ENCODE peak calls at places on chromosomes 11 and 22, in ten cellular contexts. C is neural progenitor cell, E is right lobe of liver, U is upper lobe of right lung, J is substantia nigra, B is keratinocyte, N is Karpas-422, X is thyroid gland, H is left ventricle myocardium inferior, Z is ovary. T is an unnamed sample.
A peak's percentile ranks its signal among the peaks of the same experiment; 100 is the strongest.

GRCh38 chr11:109371444-109372176 is 50.4 kb upstream of the C11orf87 start:
- DNase-seq in C (no peak), E (no peak), U (no peak), J (no peak), B (no peak), N (no peak), X (no peak), H (no peak), Z (no peak), T (no peak)

GRCh38 chr11:74686792-74687191 is 44.4 kb downstream of the CHRDL2 start:
- DNase-seq in C (no peak), E (no peak), U (peak; percentile 45), J (no peak), B (no peak), N (no peak), X (no peak), H (no peak), Z (no peak), T (no peak)

GRCh38 chr22:41948142-41948541 is 1.2 kb upstream of the CENPM start:
- DNase-seq in C (no peak), E (no peak), U (no peak), J (no peak), B (no peak), N (no peak), X (no peak), H (no peak), Z (no peak), T (no peak)

GRCh38 chr11:72924568-72925190 is 110.5 kb downstream of the ATG16L2 start:
- DNase-seq in C (no peak), E (no peak), U (no peak), J (no peak), B (no peak), N (peak; percentile 70), X (no peak), H (no peak), Z (no peak), T (no peak)

GRCh38 chr22:32533265-32534068 is 58.9 kb downstream of the FBXO7 start:
- DNase-seq in C (no peak), E (no peak), U (no peak), J (no peak), B (no peak), N (no peak), X (no peak), H (no peak), Z (no peak), T (no peak)

GRCh38 chr22:33477131-33478111 is 419.2 kb upstream of the SYN3 start:
- DNase-seq in C (no peak), E (no peak), U (no peak), J (no peak), B (no peak), N (no peak), X (no peak), H (no peak), Z (no peak), T (no peak)

GRCh38 chr11:118921929-118922744 is 3.6 kb downstream of the BCL9L start:
- DNase-seq in C (peak; percentile 85), E (peak; percentile 88), U (peak; percentile 91), J (peak; percentile 38), B (no peak), N (no peak), X (peak; percentile 90), H (peak; percentile 87), Z (peak; percentile 82), T (peak; percentile 61)

GRCh38 chr11:17828311-17828751 is 93.8 kb downstream of the KCNC1 start:
- DNase-seq in C (no peak), E (no peak), U (no peak), J (no peak), B (no peak), N (no peak), X (no peak), H (peak; percentile 60), Z (peak; percentile 46), T (no peak)

GRCh38 chr11:36069576-36070214 is 125.8 kb downstream of the LDLRAD3 start:
- DNase-seq in C (peak; percentile 74), E (no peak), U (no peak), J (no peak), B (peak; percentile 40), N (peak; percentile 82), X (no peak), H (no peak), Z (no peak), T (no peak)

GRCh38 chr11:93225642-93226041 is 27.9 kb upstream of the SLC36A4 start:
- DNase-seq in C (no peak), E (no peak), U (no peak), J (no peak), B (no peak), N (peak; percentile 82), X (no peak), H (no peak), Z (no peak), T (no peak)

GRCh38 chr22:35399114-35399677 is 744 bp upstream of the MCM5 start:
- DNase-seq in C (no peak), E (no peak), U (no peak), J (no peak), B (no peak), N (peak; percentile 68), X (no peak), H (no peak), Z (peak; percentile 51), T (no peak)

GRCh38 chr11:111173221-111173620 is 72.3 kb upstream of the POU2AF2 start:
- DNase-seq in C (no peak), E (no peak), U (no peak), J (no peak), B (no peak), N (no peak), X (no peak), H (no peak), Z (no peak), T (no peak)

GRCh38 chr11:48064306-48064705 is 83.9 kb downstream of the PTPRJ start:
- DNase-seq in C (no peak), E (no peak), U (no peak), J (no peak), B (no peak), N (no peak), X (no peak), H (no peak), Z (peak; percentile 29), T (no peak)

GRCh38 chr11:71499546-71499945 is 27.5 kb upstream of the KRTAP5-7 start:
- DNase-seq in C (no peak), E (peak; percentile 47), U (no peak), J (no peak), B (no peak), N (no peak), X (no peak), H (no peak), Z (no peak), T (no peak)
- H3K27ac ChIP-seq in C (no peak overlapping the region), E (no peak overlapping the region), U (no peak overlapping the region), J (no peak overlapping the region), B (no peak overlapping the region), N (no peak overlapping the region), X (no peak overlapping the region), H (no peak overlapping the region), Z (no peak overlapping the region), T (no peak overlapping the region)

GRCh38 chr22:46356496-46357185 is 21.1 kb downstream of the TRMU start:
- DNase-seq in C (no peak), E (no peak), U (peak; percentile 57), J (no peak), B (no peak), N (no peak), X (no peak), H (no peak), Z (no peak), T (no peak)
- H3K27ac ChIP-seq in C (no peak overlapping the region), E (no peak overlapping the region), U (no peak overlapping the region), J (no peak overlapping the region), B (no peak overlapping the region), N (no peak overlapping the region), X (no peak overlapping the region), H (no peak overlapping the region), Z (no peak overlapping the region), T (no peak overlapping the region)

GRCh38 chr22:22674473-22674872 is 30.1 kb downstream of the GGTLC2 start:
- DNase-seq in C (no peak), E (no peak), U (no peak), J (no peak), B (no peak), N (no peak), X (peak; percentile 63), H (no peak), Z (no peak), T (no peak)
- H3K27ac ChIP-seq in C (no peak overlapping the region), E (no peak overlapping the region), U (no peak overlapping the region), J (no peak overlapping the region), B (no peak overlapping the region), N (no peak overlapping the region), X (no peak overlapping the region), H (no peak overlapping the region), Z (no peak overlapping the region), T (no peak overlapping the region)

DNA sequence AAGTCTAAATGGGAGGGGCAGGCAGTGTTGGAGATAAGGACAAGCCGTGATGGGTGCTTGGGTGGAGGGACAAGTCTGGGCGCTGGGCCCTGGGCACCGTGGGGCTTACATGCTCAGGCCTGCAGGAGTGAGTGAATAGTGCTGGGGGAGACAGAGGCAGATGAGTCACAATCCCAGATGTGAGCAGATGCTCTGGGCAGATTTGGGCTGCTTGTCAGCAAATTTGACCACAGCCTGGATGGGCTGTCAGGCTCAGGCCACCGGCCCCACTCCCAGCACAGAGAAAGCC is 41.6 kb upstream of the ZBED5 start:
- DNase-seq in C (no peak), E (no peak), U (peak; percentile 70), J (no peak), B (peak; percentile 99), N (no peak), X (peak; percentile 12), H (peak; percentile 54), Z (peak; percentile 50), T (no peak)
- H3K27ac ChIP-seq in C (no peak overlapping the region), E (no peak overlapping the region), U (peak overlapping the region; percentile 90), J (no peak overlapping the region), B (peak overlapping the region; percentile 100), N (no peak overlapping the region), X (peak overlapping the region; percentile 95), H (peak overlapping the region; percentile 96), Z (peak overlapping the region; percentile 84), T (no peak overlapping the region)

DNA sequence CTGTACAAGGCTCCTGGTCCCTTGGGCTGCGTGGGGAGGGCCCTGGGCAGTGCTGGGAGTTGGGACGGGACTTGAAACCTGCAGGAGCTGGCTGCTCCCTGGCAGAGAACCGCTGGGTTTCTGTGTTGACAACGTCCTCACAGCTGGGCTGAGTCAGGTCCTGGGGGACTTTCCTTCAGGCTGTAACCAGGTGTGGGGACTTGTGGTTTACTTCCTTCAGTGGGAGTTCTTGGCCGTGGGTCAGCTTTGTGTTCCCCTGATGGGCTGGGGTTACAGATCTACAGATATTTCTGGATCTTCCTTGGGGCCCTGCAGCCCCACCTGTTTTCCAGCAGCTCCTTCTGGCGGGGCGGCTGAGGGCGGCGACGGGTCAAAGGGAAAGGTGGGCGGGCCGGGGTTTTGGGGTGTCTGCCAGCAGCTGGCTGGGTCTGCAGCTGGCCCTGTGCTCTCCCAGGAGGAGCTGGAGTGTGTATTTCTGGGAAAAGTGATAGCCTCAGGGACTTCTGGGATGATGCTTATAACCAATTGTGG is 18.9 kb downstream of the ST14 start:
- DNase-seq in C (no peak), E (no peak), U (no peak), J (no peak), B (no peak), N (no peak), X (peak; percentile 63), H (peak; percentile 38), Z (no peak), T (no peak)
- H3K27ac ChIP-seq in C (no peak overlapping the region), E (no peak overlapping the region), U (no peak overlapping the region), J (no peak overlapping the region), B (peak overlapping the region; percentile 78), N (no peak overlapping the region), X (peak overlapping the region; percentile 90), H (peak overlapping the region; percentile 89), Z (no peak overlapping the region), T (no peak overlapping the region)

GRCh38 chr11:125449586-125449985 is 46.5 kb downstream of the FEZ1 start:
- DNase-seq in C (no peak), E (no peak), U (no peak), J (no peak), B (no peak), N (no peak), X (no peak), H (no peak), Z (no peak), T (no peak)
- H3K27ac ChIP-seq in C (no peak overlapping the region), E (no peak overlapping the region), U (no peak overlapping the region), J (peak overlapping the region; percentile 9), B (no peak overlapping the region), N (no peak overlapping the region), X (no peak overlapping the region), H (no peak overlapping the region), Z (no peak overlapping the region), T (peak overlapping the region; percentile 53)